ENCODE peak calls at places on chromosomes 2 and 18, in four cellular contexts. K, T, P and O are unnamed samples.

GRCh38 chr2:197042613-197043248 is 116.2 kb upstream of the PGAP1 start:
- DNase-seq in K (no peak), T (no peak), P (no peak), O (no peak)

GRCh38 chr2:86393521-86394490 is 47.4 kb upstream of the KDM3A start:
- DNase-seq in K (peak), T (no peak), P (no peak), O (no peak)

GRCh38 chr18:74745658-74746403 is 148.2 kb downstream of the ZNF407 start:
- DNase-seq in K (peak), T (no peak), P (no peak), O (no peak)

GRCh38 chr2:209638346-209638745 is 133.3 kb upstream of the UNC80 start:
- DNase-seq in K (peak), T (no peak), P (no peak), O (no peak)

GRCh38 chr2:45301307-45302010 is 292.2 kb upstream of the SIX2 start:
- DNase-seq in K (no peak), T (peak), P (no peak), O (no peak)

GRCh38 chr2:152505495-152505906 is 170.5 kb downstream of the FMNL2 start:
- DNase-seq in K (peak), T (no peak), P (no peak), O (no peak)

GRCh38 chr2:27888790-27889189 is 1.4 kb downstream of the RBKS start:
- DNase-seq in K (peak), T (no peak), P (no peak), O (no peak)

GRCh38 chr2:142180820-142181533 is 50.2 kb upstream of the LRP1B start:
- DNase-seq in K (peak), T (peak), P (no peak), O (no peak)

GRCh38 chr2:88575051-88575450 is 52.2 kb downstream of the EIF2AK3 start:
- DNase-seq in K (peak), T (no peak), P (no peak), O (no peak)

GRCh38 chr2:231397011-231397927 is 1.8 kb downstream of the B3GNT7 start:
- DNase-seq in K (no peak), T (no peak), P (no peak), O (no peak)

GRCh38 chr2:231393149-231394131 is 2.1 kb upstream of the B3GNT7 start:
- DNase-seq in K (no peak), T (peak), P (no peak), O (no peak)

GRCh38 chr2:231396058-231396821 is 730 bp downstream of the B3GNT7 start:
- DNase-seq in K (no peak), T (no peak), P (no peak), O (no peak)

GRCh38 chr2:231394201-231395141 is 1.0 kb upstream of the B3GNT7 start:
- DNase-seq in K (no peak), T (no peak), P (no peak), O (no peak)

GRCh38 chr2:231395188-231396057 is at the start of gene B3GNT7:
- DNase-seq in K (no peak), T (no peak), P (no peak), O (no peak)
- H3K4me3 ChIP-seq in K (no peak), T (no peak), P (peak), O (no peak)

DNA sequence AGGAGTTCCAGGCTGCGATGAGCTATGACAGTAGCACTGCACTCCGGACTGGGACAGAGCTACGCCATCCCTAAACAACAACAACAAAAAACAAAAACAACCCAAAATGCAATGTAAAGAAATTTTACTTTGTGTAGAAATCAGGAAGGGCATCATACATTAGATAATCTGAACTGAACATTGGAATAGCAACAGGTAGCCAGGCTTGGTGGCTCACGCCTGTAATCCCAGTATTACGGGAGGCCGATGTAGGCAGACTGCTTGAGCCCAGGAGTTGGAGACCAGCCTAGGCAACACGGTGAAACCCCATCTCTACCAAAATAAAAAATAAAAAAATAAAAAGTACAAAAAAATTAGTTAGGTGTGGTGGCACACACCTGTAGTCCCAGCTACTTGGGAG is 2.1 kb upstream of the PNO1 start:
- DNase-seq in K (no peak), T (no peak), P (no peak), O (no peak)
- H3K4me3 ChIP-seq in K (no peak), T (no peak), P (no peak), O (no peak)

GRCh38 chr2:38997784-38998183 is 108.1 kb downstream of the ARHGEF33 start:
- DNase-seq in K (peak), T (no peak), P (no peak), O (no peak)
- H3K4me3 ChIP-seq in K (no peak), T (no peak), P (no peak), O (no peak)

GRCh38 chr2:81206216-81206615 is 901.7 kb upstream of the LRRTM1 start:
- DNase-seq in K (no peak), T (no peak), P (no peak), O (no peak)
- H3K4me3 ChIP-seq in K (no peak), T (no peak), P (no peak), O (no peak)

DNA sequence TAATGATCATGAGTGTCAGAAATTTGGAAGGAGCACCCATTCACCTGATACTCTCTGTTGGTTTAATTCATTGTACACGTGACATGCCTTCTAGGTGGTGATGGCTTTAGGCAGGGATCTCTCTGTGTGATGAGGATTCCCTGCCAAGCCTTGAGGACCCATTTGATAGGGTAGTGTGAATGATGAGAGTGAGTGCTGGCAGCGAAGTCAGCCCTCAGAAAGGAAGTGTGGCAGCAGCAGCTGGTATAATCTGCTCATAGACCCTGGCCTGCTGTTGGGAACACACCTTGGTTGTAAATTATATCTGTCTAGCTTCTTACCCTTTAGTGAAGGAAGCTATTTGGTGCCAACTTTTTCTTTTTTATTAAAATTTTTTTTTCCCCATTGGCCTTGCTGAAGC is 164.5 kb downstream of the HAUS1 start:
- DNase-seq in K (no peak), T (no peak), P (no peak), O (no peak)
- H3K4me3 ChIP-seq in K (no peak), T (no peak), P (no peak), O (no peak)

GRCh38 chr2:32039447-32040219 is at the start of gene DPY30:
- DNase-seq in K (peak), T (peak), P (peak), O (peak)
- H3K4me3 ChIP-seq in K (peak), T (peak), P (peak), O (peak)

DNA sequence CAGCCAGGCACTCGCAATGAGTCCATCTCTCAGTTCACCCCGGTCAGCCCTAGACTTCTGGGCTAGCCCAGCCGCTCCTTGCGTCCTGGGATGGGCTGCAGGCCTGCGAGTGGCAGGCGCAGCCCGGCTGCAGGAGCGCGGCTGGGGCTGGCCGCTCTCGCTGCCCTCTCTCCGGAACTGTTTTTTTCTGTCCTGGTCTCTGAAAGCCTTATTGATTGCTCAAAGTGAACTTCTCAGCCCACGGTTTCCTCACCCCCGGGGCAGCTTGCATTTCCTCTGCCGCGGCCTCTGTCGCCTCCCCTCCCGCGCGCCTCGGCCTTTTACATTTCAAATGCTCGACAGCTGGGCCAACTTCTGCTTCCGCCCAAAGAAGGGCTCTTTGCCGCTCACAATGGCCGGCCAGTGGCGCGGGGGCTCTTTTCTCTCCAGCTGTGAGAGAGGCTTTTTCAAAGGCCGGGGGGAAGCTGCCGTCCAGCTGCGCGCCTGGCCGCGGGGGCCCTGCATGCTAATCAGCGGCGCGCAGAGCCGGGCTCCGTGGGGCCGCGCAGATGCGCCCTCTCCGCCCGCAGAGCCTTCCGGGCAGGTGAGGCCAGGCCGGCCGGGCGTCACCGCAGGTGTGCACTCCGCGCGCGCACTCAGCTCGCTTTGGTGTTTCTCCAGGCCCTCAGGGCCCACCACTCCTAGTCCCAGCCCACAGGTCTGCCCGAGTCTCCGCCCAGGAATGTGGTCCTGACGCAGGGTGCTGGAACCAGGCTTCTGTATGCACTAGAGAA is 513.8 kb downstream of the RNF144A start:
- DNase-seq in K (no peak), T (no peak), P (no peak), O (peak)
- H3K4me3 ChIP-seq in K (no peak), T (no peak), P (peak), O (no peak)

GRCh38 chr18:47247833-47248609 is 3.4 kb downstream of the SKOR2 start:
- DNase-seq in K (no peak), T (no peak), P (no peak), O (no peak)
- H3K4me3 ChIP-seq in K (no peak), T (no peak), P (no peak), O (no peak)